ENCODE peak calls at places on chromosome 19, in four cellular contexts. O is lower lobe of right lung, B is fibroblast of mammary gland, G is glutamatergic neuron. K is an unnamed sample.

GRCh38 chr19:7366701-7367420 is 18.1 kb downstream of the ARHGEF18 start:
- DNase-seq in O (no peak), B (peak), G (no peak), K (no peak)

GRCh38 chr19:35126624-35126959 is 8.3 kb downstream of the LGI4 start:
- DNase-seq in O (no peak), B (no peak), G (peak), K (no peak)

GRCh38 chr19:6802336-6803035 is 30.0 kb downstream of the VAV1 start:
- DNase-seq in G (no peak), B (no peak), O (peak), K (no peak)

GRCh38 chr19:50663280-50663790 is 14.1 kb downstream of the C19orf81 start:
- DNase-seq in G (no peak), O (no peak), B (peak), K (no peak)

GRCh38 chr19:46603752-46604241 is 2.7 kb downstream of the CALM3 start:
- DNase-seq in B (no peak), G (no peak), O (peak), K (no peak)

GRCh38 chr19:3547301-3547731 is 8.3 kb downstream of the TEKTIP1 start:
- DNase-seq in G (peak), B (peak), O (peak), K (no peak)

GRCh38 chr19:47693903-47694302 is 19.3 kb upstream of the EHD2 start:
- DNase-seq in B (no peak), O (no peak), G (no peak), K (no peak)

GRCh38 chr19:46546194-46546896 is 50.7 kb upstream of the PNMA8B start:
- DNase-seq in B (peak), O (peak), G (peak), K (peak)

GRCh38 chr19:2099054-2099501 is 2.4 kb downstream of the IZUMO4 start:
- DNase-seq in B (no peak), G (peak), O (no peak), K (no peak)

GRCh38 chr19:51201712-51202111 is 23.2 kb upstream of the CD33 start:
- DNase-seq in B (no peak), G (no peak), O (no peak), K (no peak)

GRCh38 chr19:54937926-54938325 is 9.4 kb downstream of the NLRP7 start:
- DNase-seq in G (no peak), B (no peak), O (no peak), K (no peak)

GRCh38 chr19:31589109-31589508 is 239.9 kb upstream of the TSHZ3 start:
- DNase-seq in G (no peak), O (no peak), B (no peak), K (no peak)

GRCh38 chr19:48714759-48715261 is 4.7 kb downstream of the MAMSTR start:
- DNase-seq in G (no peak), B (no peak), O (no peak), K (no peak)

GRCh38 chr19:39679056-39679790 is 23.5 kb downstream of the LGALS16 start:
- DNase-seq in B (no peak), O (no peak), G (no peak), K (no peak)

GRCh38 chr19:45171211-45171623 is 6.8 kb downstream of the TRAPPC6A start:
- DNase-seq in O (no peak), B (no peak), G (no peak), K (peak)

GRCh38 chr19:46717034-46717715 is at the start of gene PRKD2:
- DNase-seq in B (peak), G (peak), O (peak), K (peak)

GRCh38 chr19:42596391-42597071 is 1.8 kb upstream of the CEACAM8 start:
- DNase-seq in G (peak), B (peak), O (peak), K (peak)

GRCh38 chr19:30784850-30785459 is 412.8 kb downstream of the ZNF536 start:
- DNase-seq in G (peak), B (peak), O (peak), K (peak)

GRCh38 chr19:38658462-38659306 is 11.2 kb downstream of the ACTN4 start:
- DNase-seq in B (peak), O (no peak), G (no peak), K (no peak)

GRCh38 chr19:2274937-2275535 is 6.9 kb downstream of the PEAK3 start:
- DNase-seq in G (peak), B (peak), O (peak), K (peak)

GRCh38 chr19:58560007-58560887 is 1.8 kb upstream of the UBE2M start:
- DNase-seq in O (no peak), G (no peak), B (no peak), K (no peak)

GRCh38 chr19:24033962-24034342 is 53.0 kb upstream of the ZNF254 start:
- DNase-seq in G (peak), B (peak), O (peak), K (peak)

GRCh38 chr19:32287811-32288227 is 57.6 kb upstream of the ZNF507 start:
- DNase-seq in B (peak), O (peak), G (peak), K (peak)

GRCh38 chr19:6738726-6739389 is 622 bp upstream of the TRIP10 start:
- DNase-seq in B (peak), O (peak), G (peak), K (peak)

GRCh38 chr19:48836089-48837017 is at the start of gene HSD17B14:
- DNase-seq in O (no peak), G (peak), B (peak), K (peak)

GRCh38 chr19:55670280-55671053 is 4.6 kb upstream of the EPN1 start:
- DNase-seq in B (no peak), G (no peak), O (peak), K (peak)

GRCh38 chr19:31312004-31312403 is 37.2 kb downstream of the TSHZ3 start:
- DNase-seq in O (no peak), B (peak), G (no peak), K (no peak)

GRCh38 chr19:31272707-31273106 is 76.5 kb downstream of the TSHZ3 start:
- DNase-seq in G (no peak), O (no peak), B (no peak), K (no peak)

GRCh38 chr19:3176715-3177501 is 1.7 kb upstream of the S1PR4 start:
- DNase-seq in O (peak), B (peak), G (no peak), K (no peak)

GRCh38 chr19:30802424-30803013 is 430.3 kb downstream of the ZNF536 start:
- DNase-seq in B (no peak), G (no peak), O (no peak), K (no peak)

GRCh38 chr19:3154957-3155736 is 19.3 kb downstream of the GNA15 start:
- DNase-seq in O (peak), B (peak), G (no peak), K (peak)

DNA sequence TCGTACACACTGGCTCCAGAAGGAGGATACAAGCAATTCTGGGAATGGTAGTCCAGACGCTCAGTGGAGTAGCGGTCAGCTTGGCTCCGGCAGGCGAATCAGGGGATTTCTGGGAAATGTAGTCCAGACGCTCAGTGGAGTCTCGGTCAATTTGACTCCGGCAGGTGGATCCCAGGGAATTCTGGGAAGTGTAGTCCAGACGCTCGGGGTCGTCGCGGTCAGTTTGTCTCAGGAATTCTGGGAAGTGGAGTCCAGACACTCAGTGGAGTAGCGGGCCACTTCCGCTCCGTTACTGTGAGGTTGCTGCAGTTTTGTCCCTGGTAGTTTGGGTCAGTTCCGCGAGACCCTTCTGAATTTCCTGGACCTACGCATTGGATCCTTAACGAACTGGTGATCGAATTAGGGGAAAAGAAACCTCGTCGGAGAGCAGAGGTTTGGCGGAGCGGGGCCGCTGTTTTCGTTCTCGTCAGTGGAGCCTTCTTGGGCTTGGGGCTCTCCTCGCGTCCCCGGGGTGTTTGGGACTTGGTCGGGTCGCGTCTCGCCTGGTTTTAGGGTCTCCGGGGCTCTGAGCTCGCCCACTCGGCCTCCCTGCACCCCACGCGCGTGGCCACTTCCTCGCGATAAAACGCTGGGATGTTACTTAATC is at the start of gene ZNF225:
- DNase-seq in G (peak), O (peak), B (peak), K (peak)
- TF ChIP-seq CTCF in G (no peak), O (no peak), B (no peak), K (no peak)

DNA sequence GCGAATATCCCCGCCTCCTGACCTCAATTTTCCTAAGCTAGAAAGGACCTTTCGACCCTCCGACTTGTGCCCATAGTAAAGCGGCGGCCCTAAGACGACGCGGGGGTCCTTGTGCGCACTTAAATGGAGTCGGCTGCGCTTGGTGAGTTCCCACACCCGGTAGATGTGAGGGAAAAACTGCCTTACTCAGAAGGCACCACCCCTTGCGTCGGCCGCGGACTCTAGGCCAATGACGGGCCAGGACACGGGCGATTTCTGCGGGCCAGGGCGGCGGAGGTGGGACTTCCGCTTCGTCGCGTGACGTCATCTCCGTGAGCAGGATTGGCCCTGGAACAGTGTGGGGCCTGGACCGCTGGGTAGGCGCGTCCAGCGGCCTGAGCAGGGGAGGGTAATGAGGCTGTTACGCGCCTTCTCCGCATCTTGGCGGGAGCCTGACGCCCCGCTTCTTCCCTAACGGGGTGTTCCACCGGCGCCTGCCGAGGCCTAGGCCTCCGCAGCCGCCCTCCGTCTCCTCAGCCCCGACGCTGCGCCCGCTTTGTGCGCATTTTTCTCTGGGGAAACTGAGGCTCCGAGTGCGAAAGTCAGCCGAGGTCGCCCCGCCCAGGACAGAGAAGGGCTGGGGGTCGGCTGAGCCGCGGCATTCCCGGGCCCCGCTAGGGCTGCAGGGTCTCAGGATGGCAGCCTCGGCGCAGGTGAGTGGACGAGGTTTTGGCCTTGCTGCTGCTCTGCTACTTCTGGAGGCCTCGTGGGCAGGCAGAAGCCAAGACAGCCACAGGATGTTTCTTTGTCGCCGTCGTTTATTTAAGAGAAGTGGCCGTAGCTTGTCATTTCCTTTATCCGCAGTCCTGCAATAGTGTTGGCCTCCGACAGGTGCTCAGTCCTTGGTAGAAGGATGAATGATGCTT is at the start of gene ZNF543:
- DNase-seq in O (peak), G (peak), B (peak), K (peak)
- TF ChIP-seq CTCF in O (no peak), G (no peak), B (no peak), K (no peak)

GRCh38 chr19:4829001-4829712 is 2.4 kb downstream of the TICAM1 start:
- DNase-seq in B (no peak), O (no peak), G (no peak), K (no peak)
- TF ChIP-seq CTCF in B (no peak), O (no peak), G (no peak), K (no peak)

GRCh38 chr19:15453091-15453498 is 3.3 kb upstream of the WIZ start:
- DNase-seq in O (peak), G (no peak), B (no peak), K (no peak)
- TF ChIP-seq CTCF in O (peak), G (no peak), B (no peak), K (no peak)

GRCh38 chr19:33374406-33374703 is 846 bp downstream of the CEBPG start:
- DNase-seq in G (no peak), O (no peak), B (no peak), K (no peak)

GRCh38 chr19:33375760-33376159 is 2.3 kb downstream of the CEBPG start:
- DNase-seq in B (peak), O (no peak), G (no peak), K (no peak)

GRCh38 chr19:33376423-33376822 is 2.9 kb downstream of the CEBPG start:
- DNase-seq in O (no peak), G (no peak), B (peak), K (no peak)

GRCh38 chr19:33375156-33375744 is 1.7 kb downstream of the CEBPG start:
- DNase-seq in B (no peak), O (no peak), G (no peak), K (no peak)

GRCh38 chr19:33373701-33374405 is at the start of gene CEBPG:
- DNase-seq in O (peak), B (peak), G (peak), K (peak)
- TF ChIP-seq CTCF in O (peak), B (no peak), G (peak), K (peak)

GRCh38 chr19:1070576-1070930 is 3.6 kb downstream of the ARHGAP45 start:
- DNase-seq in G (no peak), O (peak), B (no peak), K (no peak)
- TF ChIP-seq CTCF in G (no peak), O (no peak), B (no peak), K (no peak)

DNA sequence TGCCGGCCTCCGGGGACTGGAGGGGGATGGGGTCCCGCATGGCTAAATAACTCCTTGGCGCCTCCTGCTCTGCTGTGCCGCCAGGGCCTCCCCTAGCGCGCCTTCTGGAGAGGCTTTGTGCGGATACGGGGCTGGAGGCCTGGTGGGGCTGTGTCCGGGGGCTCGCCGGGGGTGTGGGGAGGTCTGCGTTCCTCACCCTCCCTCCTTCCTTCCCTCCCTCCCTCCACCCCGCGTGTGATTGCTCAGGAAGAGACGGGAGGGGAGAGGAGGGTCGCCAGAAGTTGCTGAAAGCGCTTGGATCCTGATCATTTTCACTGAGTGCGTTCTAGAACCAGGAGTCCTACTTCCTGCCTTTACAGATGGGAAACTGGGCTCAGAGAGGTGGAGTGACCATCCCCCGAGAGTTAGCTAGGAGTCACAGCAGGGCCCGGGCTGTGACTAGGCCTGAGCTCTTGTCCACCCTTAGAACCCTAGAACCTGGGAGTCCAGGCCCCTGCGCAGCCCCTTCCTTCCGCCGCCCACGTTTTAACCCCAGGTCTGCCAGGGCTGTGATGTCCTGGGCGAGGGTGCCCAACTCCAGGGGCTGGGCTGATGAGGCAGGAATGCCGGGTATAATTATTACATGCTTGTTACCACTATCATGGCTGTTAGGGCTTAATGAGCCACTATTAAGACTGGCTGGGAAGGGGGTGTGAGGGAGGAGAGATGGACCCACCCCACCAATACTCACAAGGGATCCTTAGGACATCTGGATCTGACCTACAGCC is 782 bp upstream of the JUND start:
- DNase-seq in G (no peak), B (peak), O (no peak), K (no peak)
- TF ChIP-seq CTCF in G (no peak), B (peak), O (no peak), K (no peak)

K was measured in endothelial cell.